ENCODE peak calls at places on chromosomes 2 and 18, in seven cellular contexts. Q, P, M, Z, D, S and F are unnamed samples. For H3K4me1, the result is how much of the 10 kb centered on the place peaks cover.

GRCh38 chr2:161414385-161415040 is 1.6 kb upstream of the TBR1 start:
- DNase-seq in Q (no peak), P (no peak), M (peak), Z (peak), D (no peak), S (peak), F (peak)

GRCh38 chr2:37156857-37157714 is at the start of gene EIF2AK2:
- DNase-seq in Q (peak), P (peak), M (peak), Z (peak), D (peak), S (peak), F (peak)

GRCh38 chr2:121627525-121628050 is 21.7 kb downstream of the CLASP1 start:
- DNase-seq in Q (no peak), P (no peak), M (no peak), Z (no peak), D (no peak), S (no peak), F (no peak)

GRCh38 chr2:44902767-44903166 is 38.7 kb upstream of the SIX3 start:
- DNase-seq in Q (no peak), P (no peak), M (no peak), Z (no peak), D (no peak), S (no peak), F (no peak)

GRCh38 chr18:21453512-21453862 is 147.0 kb downstream of the ESCO1 start:
- DNase-seq in Q (peak), P (no peak), M (peak), Z (no peak), D (no peak), S (peak), F (no peak)

GRCh38 chr2:204127238-204127637 is 190.7 kb downstream of the ICOS start:
- DNase-seq in Q (no peak), P (no peak), M (peak), Z (no peak), D (no peak), S (peak), F (no peak)

GRCh38 chr2:236334122-236334876 is 70.1 kb upstream of the ASB18 start:
- DNase-seq in Q (no peak), P (no peak), M (no peak), Z (no peak), D (no peak), S (peak), F (peak)

GRCh38 chr2:174124171-174124570 is 124.2 kb downstream of the OLA1 start:
- DNase-seq in Q (no peak), P (no peak), M (no peak), Z (peak), D (no peak), S (no peak), F (no peak)

GRCh38 chr2:133193544-133193943 is 374.7 kb downstream of the NCKAP5 start:
- DNase-seq in Q (no peak), P (no peak), M (no peak), Z (no peak), D (no peak), S (no peak), F (no peak)

GRCh38 chr2:161245671-161246070 is 62.6 kb upstream of the PSMD14 start:
- DNase-seq in Q (no peak), P (no peak), M (no peak), Z (no peak), D (no peak), S (no peak), F (no peak)

GRCh38 chr2:106094101-106094860 is 99.8 kb downstream of the UXS1 start:
- DNase-seq in Q (no peak), P (no peak), M (no peak), Z (no peak), D (no peak), S (no peak), F (no peak)

GRCh38 chr2:2873450-2873811 is 504.2 kb downstream of the EIPR1 start:
- DNase-seq in Q (no peak), P (no peak), M (no peak), Z (no peak), D (no peak), S (no peak), F (no peak)

GRCh38 chr2:188974184-188974583 is at the start of gene COL3A1:
- DNase-seq in Q (no peak), P (no peak), M (peak), Z (no peak), D (no peak), S (peak), F (no peak)

GRCh38 chr2:19799881-19800780 is 101.7 kb downstream of the TTC32 start:
- DNase-seq in Q (no peak), P (no peak), M (peak), Z (no peak), D (no peak), S (peak), F (no peak)

DNA sequence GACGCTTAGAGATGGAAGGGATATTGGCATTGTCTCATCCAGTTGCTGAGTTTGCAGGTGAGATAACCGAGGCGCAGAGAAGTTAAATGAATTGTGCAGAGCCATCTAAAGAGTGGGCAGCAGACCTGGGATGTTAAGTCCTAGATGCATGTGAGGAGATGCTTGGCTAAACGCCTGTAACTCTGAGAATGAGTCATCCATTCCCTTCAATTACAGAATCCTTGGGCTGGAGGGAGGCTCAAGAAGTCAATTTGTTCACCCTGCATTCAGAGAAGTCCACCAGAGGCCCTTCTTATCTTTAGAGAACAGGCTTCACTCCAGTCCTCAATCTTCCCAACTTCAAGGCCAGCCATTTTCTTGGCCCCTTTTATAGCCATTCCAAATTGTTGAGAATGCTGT is 1.6 kb downstream of the EHD3 start:
- DNase-seq in Q (no peak), P (no peak), M (peak), Z (no peak), D (no peak), S (peak), F (no peak)
- H3K4me3 ChIP-seq in Q (no peak), P (peak), M (peak), Z (no peak), D (peak), S (peak), F (no peak)

DNA sequence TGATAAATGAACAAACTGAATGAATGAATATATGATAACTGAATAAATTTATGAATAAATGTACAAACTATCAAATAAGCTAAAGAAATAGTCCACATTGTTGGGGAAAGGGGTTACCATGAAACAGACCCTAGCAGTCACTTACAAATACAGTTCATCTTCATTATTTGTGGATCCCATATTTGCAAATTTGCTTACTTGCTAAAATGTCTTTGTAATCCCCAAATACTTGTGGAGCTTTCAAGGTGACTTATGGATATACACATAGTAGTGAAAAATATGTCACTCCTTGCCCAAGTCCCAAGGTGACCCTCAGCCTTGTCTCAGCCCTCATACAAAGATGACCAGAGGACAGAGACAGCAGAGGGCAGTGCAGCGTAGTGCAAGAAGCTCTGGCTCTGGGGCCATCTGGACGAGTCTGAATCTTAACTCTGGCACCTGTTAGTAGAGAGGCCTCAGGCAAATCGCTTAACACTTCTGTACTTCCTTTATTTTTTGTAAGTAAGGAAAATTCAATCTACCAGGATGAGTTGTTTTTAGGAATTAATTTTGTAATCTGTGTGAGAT is 3.1 kb downstream of the PAIP2B start:
- DNase-seq in Q (peak), P (peak), M (peak), Z (peak), D (no peak), S (peak), F (peak)
- TF ChIP-seq CTCF in Q (peak), P (peak), M (peak), Z (peak), D (peak), S (peak), F (no peak)

GRCh38 chr2:230319211-230319862 is 7.7 kb upstream of the SP140L start:
- DNase-seq in Q (no peak), P (no peak), M (no peak), Z (no peak), D (no peak), S (no peak), F (peak)

GRCh38 chr2:230323385-230324106 is 3.4 kb upstream of the SP140L start:
- DNase-seq in Q (no peak), P (no peak), M (no peak), Z (no peak), D (no peak), S (no peak), F (no peak)

GRCh38 chr2:230318190-230319121 is 8.5 kb upstream of the SP140L start:
- DNase-seq in Q (no peak), P (no peak), M (no peak), Z (no peak), D (no peak), S (no peak), F (no peak)

GRCh38 chr2:230322561-230323384 is 4.2 kb upstream of the SP140L start:
- DNase-seq in Q (no peak), P (no peak), M (no peak), Z (no peak), D (no peak), S (no peak), F (no peak)

DNA sequence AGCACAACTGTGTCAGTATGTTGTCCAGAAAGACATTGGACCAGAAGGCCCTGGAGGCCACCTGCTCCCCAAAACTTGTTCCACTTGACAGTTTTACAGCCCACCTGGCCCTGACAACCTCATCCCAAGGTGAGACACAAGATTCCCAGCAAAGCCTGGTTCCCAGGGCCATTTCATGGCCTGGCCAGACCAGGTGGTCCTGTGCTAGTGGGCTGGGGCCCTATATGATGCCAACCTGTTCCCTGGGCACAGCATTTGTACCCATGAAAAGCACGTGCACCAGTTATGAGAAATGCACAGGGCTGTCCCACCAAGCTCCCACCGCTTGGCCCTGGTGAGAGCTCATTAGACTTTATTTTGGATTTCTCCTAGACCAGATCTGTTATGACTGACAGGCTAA is 6.0 kb upstream of the SP140L start:
- DNase-seq in Q (no peak), P (no peak), M (no peak), Z (no peak), D (no peak), S (no peak), F (no peak)
- H3K4me1 ChIP-seq in Q (under half), P (under half), M (under half), Z (under half), D (under half), S (under half), F (under half)

GRCh38 chr2:157442136-157442535 is 1.8 kb downstream of the CYTIP start:
- DNase-seq in Q (no peak), P (no peak), M (no peak), Z (no peak), D (no peak), S (no peak), F (no peak)

GRCh38 chr2:157442636-157443035 is 1.3 kb downstream of the CYTIP start:
- DNase-seq in Q (no peak), P (no peak), M (no peak), Z (no peak), D (no peak), S (no peak), F (no peak)

GRCh38 chr2:157440404-157441071 is 3.4 kb downstream of the CYTIP start:
- DNase-seq in Q (no peak), P (no peak), M (no peak), Z (no peak), D (no peak), S (no peak), F (peak)

GRCh38 chr2:157439792-157440186 is 4.1 kb downstream of the CYTIP start:
- DNase-seq in Q (no peak), P (no peak), M (no peak), Z (no peak), D (no peak), S (no peak), F (peak)

GRCh38 chr2:157441072-157441454 is 2.8 kb downstream of the CYTIP start:
- DNase-seq in Q (no peak), P (peak), M (no peak), Z (no peak), D (no peak), S (no peak), F (peak)
- H3K4me3 ChIP-seq in Q (no peak), P (peak), M (no peak), Z (no peak), D (peak), S (no peak), F (no peak)

DNA sequence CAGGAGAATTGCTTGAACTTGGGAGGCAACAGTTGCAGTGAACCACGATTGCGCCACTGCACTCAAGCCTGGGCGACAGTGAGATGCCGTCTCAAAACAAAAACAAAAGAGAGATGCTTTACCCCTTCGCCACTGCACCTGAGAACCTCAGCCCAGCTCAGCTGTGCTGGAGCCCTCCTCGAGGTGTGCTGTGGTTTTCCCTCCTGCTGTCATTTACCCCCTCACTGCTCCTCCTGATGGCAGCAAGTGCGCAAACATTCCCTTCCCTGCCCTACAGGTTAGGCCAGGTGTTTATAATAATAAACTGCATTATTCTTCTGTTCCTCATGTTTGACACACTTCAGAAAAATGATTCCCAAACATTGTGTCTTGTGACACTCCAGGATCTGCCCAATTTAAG is 8.4 kb downstream of the FBXO36 start:
- DNase-seq in Q (no peak), P (no peak), M (no peak), Z (no peak), D (peak), S (no peak), F (no peak)
- TF ChIP-seq CTCF in Q (no peak), P (no peak), M (no peak), Z (no peak), D (no peak), S (no peak), F (no peak)

GRCh38 chr2:8539743-8540551 is 141.9 kb upstream of the ID2 start:
- DNase-seq in Q (peak), P (peak), M (no peak), Z (peak), D (peak), S (no peak), F (peak)
- H3K4me1 ChIP-seq in Q (under half), P (under half), M (under half), Z (under half), D (half or more), S (under half), F (under half)

GRCh38 chr2:180876506-180876905 is 103.9 kb upstream of the UBE2E3 start:
- DNase-seq in Q (no peak), P (no peak), M (peak), Z (no peak), D (no peak), S (peak), F (no peak)

GRCh38 chr2:180871649-180872048 is 108.8 kb upstream of the UBE2E3 start:
- DNase-seq in Q (no peak), P (no peak), M (peak), Z (no peak), D (no peak), S (peak), F (no peak)

GRCh38 chr2:180872256-180872655 is 108.1 kb upstream of the UBE2E3 start:
- DNase-seq in Q (no peak), P (no peak), M (peak), Z (no peak), D (no peak), S (peak), F (no peak)

GRCh38 chr2:180873219-180873618 is 107.2 kb upstream of the UBE2E3 start:
- DNase-seq in Q (no peak), P (no peak), M (no peak), Z (no peak), D (no peak), S (no peak), F (no peak)
- H3K4me3 ChIP-seq in Q (no peak), P (no peak), M (no peak), Z (no peak), D (no peak), S (no peak), F (no peak)

GRCh38 chr2:65016789-65017188 is 27.6 kb downstream of the SLC1A4 start:
- DNase-seq in Q (no peak), P (no peak), M (no peak), Z (no peak), D (no peak), S (no peak), F (no peak)

GRCh38 chr2:65015731-65016130 is 26.5 kb downstream of the SLC1A4 start:
- DNase-seq in Q (no peak), P (no peak), M (peak), Z (peak), D (no peak), S (peak), F (no peak)

GRCh38 chr2:65019010-65019409 is 29.8 kb downstream of the SLC1A4 start:
- DNase-seq in Q (no peak), P (no peak), M (no peak), Z (no peak), D (no peak), S (no peak), F (no peak)

GRCh38 chr2:65018141-65018582 is 29.0 kb downstream of the SLC1A4 start:
- DNase-seq in Q (no peak), P (peak), M (no peak), Z (no peak), D (peak), S (no peak), F (no peak)

GRCh38 chr2:65017335-65017734 is 28.1 kb downstream of the SLC1A4 start:
- DNase-seq in Q (no peak), P (peak), M (no peak), Z (peak), D (no peak), S (no peak), F (peak)
- TF ChIP-seq CTCF in Q (no peak), P (no peak), M (no peak), Z (peak), D (peak), S (no peak), F (peak)

DNA sequence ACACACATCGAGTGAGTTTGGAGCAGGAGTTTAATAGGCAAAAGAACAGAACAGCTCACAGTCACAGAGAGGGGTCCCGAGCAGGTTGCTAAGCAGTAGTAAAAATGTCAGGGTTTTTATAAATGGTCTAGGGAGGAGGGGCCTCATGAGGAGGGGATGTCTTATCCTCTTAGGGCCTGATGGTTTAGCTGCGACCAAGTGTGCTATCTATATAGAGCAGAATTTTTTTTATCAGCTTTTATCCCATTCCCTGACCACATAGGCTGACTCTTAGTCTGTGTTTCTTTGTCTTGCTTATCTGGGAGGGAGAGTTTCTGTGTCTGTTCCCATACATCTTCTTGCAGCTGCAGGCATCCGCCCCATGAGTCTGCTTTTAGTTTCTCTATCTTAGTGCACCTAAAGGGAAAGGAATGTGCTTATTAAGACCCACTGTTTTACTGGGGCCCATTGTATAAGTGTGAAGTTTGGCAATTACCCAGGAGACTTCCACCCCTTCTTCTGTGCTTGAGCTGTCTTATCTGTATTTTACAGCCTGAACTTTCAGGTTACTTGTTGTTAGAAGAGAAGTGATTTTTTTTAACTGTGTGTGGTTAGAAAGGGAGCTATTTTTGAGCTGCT is 30.4 kb upstream of the GMCL1 start:
- DNase-seq in Q (no peak), P (no peak), M (peak), Z (peak), D (no peak), S (peak), F (no peak)
- H3K4me1 ChIP-seq in Q (under half), P (under half), M (under half), Z (under half), D (under half), S (under half), F (under half)